ENCODE peak calls at places on chromosomes 2 and 18, in seven cellular contexts. P, Z, K, O, E, L and B are unnamed samples.

GRCh38 chr2:158822212-158822611 is 27.1 kb downstream of the DAPL1 start:
- DNase-seq in P (no peak), K (no peak), O (no peak), E (peak), L (no peak), Z (no peak), B (no peak)

GRCh38 chr2:9163306-9164111 is 43.1 kb upstream of the ASAP2 start:
- DNase-seq in E (peak), P (peak), L (no peak), Z (no peak), O (no peak), K (no peak), B (no peak)

GRCh38 chr2:217913415-217913814 is 89.4 kb downstream of the TNS1 start:
- DNase-seq in K (no peak), L (no peak), E (no peak), P (no peak), O (no peak), Z (no peak), B (no peak)

GRCh38 chr2:174815524-174815923 is 51.3 kb upstream of the CHRNA1 start:
- DNase-seq in P (peak), E (no peak), K (no peak), O (no peak), Z (no peak), L (no peak), B (no peak)

GRCh38 chr2:196635156-196635555 is 4.4 kb upstream of the CCDC150 start:
- DNase-seq in L (no peak), E (peak), K (no peak), Z (no peak), P (peak), O (no peak), B (peak)

GRCh38 chr2:61090386-61090921 is 24.8 kb downstream of the SANBR start:
- DNase-seq in O (no peak), P (no peak), Z (peak), E (peak), L (no peak), K (no peak), B (peak)

GRCh38 chr2:32124660-32125059 is 41.0 kb upstream of the SLC30A6 start:
- DNase-seq in L (no peak), O (no peak), P (no peak), Z (no peak), E (no peak), K (no peak), B (no peak)

GRCh38 chr18:47735041-47735440 is 195.4 kb downstream of the SMAD2 start:
- DNase-seq in P (no peak), O (no peak), L (no peak), Z (no peak), E (no peak), K (no peak), B (no peak)

GRCh38 chr2:207813221-207813916 is 43.7 kb upstream of the FZD5 start:
- DNase-seq in E (no peak), K (peak), L (no peak), O (no peak), Z (no peak), P (no peak), B (no peak)

GRCh38 chr18:1914489-1914888 is 656.8 kb downstream of the METTL4 start:
- DNase-seq in P (no peak), O (no peak), Z (no peak), E (peak), L (no peak), K (no peak), B (no peak)

GRCh38 chr2:54240515-54241219 is 15.4 kb downstream of the TSPYL6 start:
- DNase-seq in Z (peak), E (peak), O (no peak), K (no peak), L (no peak), P (peak), B (peak)

GRCh38 chr18:9508446-9509025 is 33.2 kb downstream of the RALBP1 start:
- DNase-seq in L (no peak), Z (no peak), K (no peak), E (no peak), P (no peak), O (no peak), B (peak)

GRCh38 chr2:229825476-229825875 is 96.3 kb downstream of the TRIP12 start:
- DNase-seq in K (no peak), Z (no peak), L (no peak), O (no peak), E (no peak), P (no peak), B (no peak)

GRCh38 chr2:236661064-236661761 is 91.6 kb downstream of the ACKR3 start:
- DNase-seq in L (no peak), Z (peak), P (peak), O (no peak), K (no peak), E (peak), B (peak)

GRCh38 chr2:183207110-183207509 is 82.9 kb downstream of the NUP35 start:
- DNase-seq in K (no peak), Z (peak), O (no peak), E (peak), L (no peak), P (peak), B (peak)

GRCh38 chr2:84424152-84424551 is 34.9 kb downstream of the SUCLG1 start:
- DNase-seq in O (no peak), P (peak), Z (no peak), L (no peak), K (peak), E (peak), B (peak)

GRCh38 chr2:39673018-39673417 is 7.3 kb downstream of the TMEM178A start:
- DNase-seq in O (no peak), L (no peak), K (no peak), E (no peak), P (no peak), Z (no peak), B (no peak)

GRCh38 chr2:177606636-177607035 is 214.1 kb downstream of the AGPS start:
- DNase-seq in O (no peak), P (peak), E (peak), L (no peak), Z (peak), K (no peak), B (peak)

GRCh38 chr2:58557166-58557565 is 316.0 kb upstream of the FANCL start:
- DNase-seq in L (no peak), P (no peak), K (no peak), Z (no peak), O (no peak), E (no peak), B (no peak)

GRCh38 chr2:223058952-223059716 is 7.1 kb downstream of the KCNE4 start:
- DNase-seq in O (no peak), L (no peak), K (peak), P (peak), E (no peak), Z (peak), B (peak)

GRCh38 chr18:63022429-63023022 is 297.0 kb downstream of the BCL2 start:
- DNase-seq in E (no peak), L (no peak), O (no peak), Z (no peak), P (no peak), K (peak), B (no peak)

GRCh38 chr18:21313576-21313975 is 71.5 kb downstream of the GREB1L start:
- DNase-seq in E (no peak), Z (no peak), P (peak), K (no peak), O (no peak), L (no peak), B (peak)

GRCh38 chr2:65367517-65367916 is 64.9 kb downstream of the SPRED2 start:
- DNase-seq in P (peak), Z (peak), O (no peak), L (no peak), E (peak), K (no peak), B (peak)

GRCh38 chr18:35733419-35733818 is 151.9 kb downstream of the GALNT1 start:
- DNase-seq in K (no peak), Z (no peak), E (no peak), P (no peak), L (no peak), O (no peak), B (no peak)

GRCh38 chr2:129240061-129240460 is 739.4 kb upstream of the RAB6C start:
- DNase-seq in P (no peak), L (no peak), Z (no peak), O (no peak), E (no peak), K (no peak), B (no peak)

GRCh38 chr2:70753031-70753430 is 15.0 kb downstream of the ADD2 start:
- DNase-seq in E (no peak), P (no peak), L (no peak), O (no peak), K (no peak), Z (no peak), B (no peak)

DNA sequence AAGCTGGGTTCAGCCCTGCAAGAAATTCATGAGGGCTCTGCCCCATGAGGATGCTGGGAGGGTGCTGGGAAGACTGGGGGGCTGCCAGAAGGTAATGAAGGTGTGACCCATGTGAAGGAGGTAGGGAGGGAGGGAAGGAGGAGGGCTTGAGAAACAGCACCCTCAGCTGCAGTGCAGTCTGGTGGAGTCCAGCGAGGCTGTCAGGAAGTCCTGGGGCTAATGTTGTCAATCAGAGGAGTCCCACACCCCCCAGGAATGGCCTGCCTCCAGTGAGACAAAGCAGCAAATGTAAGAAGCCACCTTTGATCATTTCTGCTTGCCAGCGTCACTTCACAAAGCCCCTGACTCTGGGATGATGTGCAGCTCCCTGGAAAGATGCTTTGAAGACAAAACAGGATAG is 248.4 kb downstream of the SH3BP4 start:
- DNase-seq in O (no peak), Z (no peak), P (no peak), K (no peak), L (no peak), E (no peak), B (no peak)
- TF ChIP-seq CTCF in O (no peak), Z (no peak), P (no peak), K (no peak), L (no peak), E (no peak), B (no peak)

GRCh38 chr2:241637233-241638062 is at the start of gene ATG4B:
- DNase-seq in L (peak), Z (peak), O (peak), E (peak), P (peak), K (peak), B (peak)

GRCh38 chr2:241640165-241640795 is 2.8 kb downstream of the ATG4B start:
- DNase-seq in L (no peak), E (no peak), O (no peak), P (no peak), Z (no peak), K (no peak), B (no peak)

GRCh38 chr2:241639385-241639784 is 1.9 kb downstream of the ATG4B start:
- DNase-seq in P (no peak), Z (no peak), L (no peak), E (no peak), K (no peak), O (no peak), B (no peak)

GRCh38 chr2:241638063-241638660 is 669 bp downstream of the ATG4B start:
- DNase-seq in O (no peak), Z (no peak), P (no peak), K (no peak), E (peak), L (no peak), B (peak)

DNA sequence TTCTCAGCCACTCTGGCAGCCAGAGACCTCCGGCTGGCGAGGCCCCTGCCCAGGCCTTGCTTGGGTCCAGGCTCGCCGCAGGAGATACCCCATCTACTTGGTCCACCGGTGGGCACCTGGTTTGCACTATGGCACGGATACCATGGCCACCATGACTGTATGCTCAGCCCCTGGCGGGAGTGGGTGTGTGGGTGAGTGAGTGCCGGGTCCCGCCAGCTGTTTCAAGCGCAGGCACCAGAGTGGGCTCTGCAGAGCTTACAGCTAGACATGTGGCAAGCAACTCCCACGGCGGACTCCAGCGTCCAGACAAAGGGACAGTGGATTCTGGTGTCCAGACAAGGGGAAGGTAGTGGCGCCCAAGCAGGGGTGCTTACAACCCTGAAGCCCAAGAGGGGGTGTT is 1.4 kb downstream of the ATG4B start:
- DNase-seq in O (no peak), E (no peak), L (no peak), Z (no peak), K (no peak), P (no peak), B (no peak)
- H3K4me3 ChIP-seq in O (no peak), E (no peak), L (no peak), Z (no peak), K (no peak), P (no peak), B (peak)

DNA sequence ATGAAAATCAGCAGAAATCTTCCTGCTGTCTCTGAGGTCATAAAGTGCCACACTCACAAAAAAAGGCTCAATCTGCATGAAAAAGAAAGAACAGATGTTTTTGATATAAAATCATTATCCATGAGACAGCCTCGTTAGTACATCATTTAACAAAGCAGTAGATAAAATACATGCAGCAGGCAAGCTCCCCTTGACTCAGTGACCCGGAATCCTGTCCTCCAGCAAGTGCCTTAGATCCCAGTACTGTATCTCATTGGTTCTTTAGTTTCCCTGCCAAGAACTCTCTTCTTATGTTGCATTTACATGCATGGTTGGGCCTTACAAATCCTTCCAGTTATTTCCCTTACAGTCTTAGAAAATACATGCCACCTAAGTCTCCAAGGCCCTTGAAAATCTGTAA is 148.9 kb upstream of the CCDC195 start:
- DNase-seq in Z (no peak), E (no peak), L (no peak), O (no peak), P (peak), K (no peak), B (no peak)
- TF ChIP-seq CTCF in Z (no peak), E (no peak), L (no peak), O (no peak), P (no peak), K (no peak), B (no peak)

GRCh38 chr2:69625078-69625788 is 18.3 kb downstream of the AAK1 start:
- DNase-seq in K (peak), E (peak), O (no peak), Z (peak), L (no peak), P (no peak), B (no peak)
- H3K4me3 ChIP-seq in K (no peak), E (no peak), O (no peak), Z (no peak), L (no peak), P (no peak), B (no peak)

GRCh38 chr2:232321156-232321816 is 57.3 kb upstream of the ALPP start:
- DNase-seq in L (peak), O (no peak), P (no peak), Z (no peak), E (no peak), K (no peak), B (no peak)
- TF ChIP-seq CTCF in L (no peak), O (no peak), P (no peak), Z (peak), E (no peak), K (peak), B (no peak)

GRCh38 chr18:69992776-69993175 is 45.1 kb upstream of the CD226 start:
- DNase-seq in E (no peak), P (peak), O (no peak), L (no peak), Z (peak), K (no peak), B (no peak)

GRCh38 chr18:69982417-69982816 is 34.7 kb upstream of the CD226 start:
- DNase-seq in L (no peak), K (no peak), P (no peak), O (no peak), Z (no peak), E (no peak), B (no peak)

GRCh38 chr18:69985239-69985638 is 37.6 kb upstream of the CD226 start:
- DNase-seq in O (no peak), L (no peak), Z (no peak), P (no peak), E (no peak), K (no peak), B (no peak)

GRCh38 chr18:69981948-69982347 is 34.3 kb upstream of the CD226 start:
- DNase-seq in E (no peak), O (no peak), K (no peak), L (no peak), P (no peak), Z (no peak), B (no peak)

GRCh38 chr18:69987870-69988269 is 40.2 kb upstream of the CD226 start:
- DNase-seq in Z (no peak), L (no peak), E (no peak), K (no peak), O (no peak), P (no peak), B (no peak)
- H3K4me3 ChIP-seq in Z (no peak), L (no peak), E (no peak), K (no peak), O (no peak), P (no peak), B (no peak)

GRCh38 chr2:138180691-138181386 is 216.6 kb downstream of the HNMT start:
- DNase-seq in L (no peak), P (peak), K (no peak), O (no peak), E (peak), Z (no peak), B (no peak)
- TF ChIP-seq CTCF in L (no peak), P (peak), K (no peak), O (no peak), E (no peak), Z (peak), B (peak)

GRCh38 chr2:216507220-216508143 is 8.8 kb downstream of the RPL37A start:
- DNase-seq in E (no peak), L (no peak), O (no peak), K (no peak), Z (no peak), P (no peak), B (no peak)
- H3K4me3 ChIP-seq in E (no peak), L (no peak), O (no peak), K (no peak), Z (no peak), P (no peak), B (no peak)

GRCh38 chr2:199606193-199606780 is 148.5 kb upstream of the SATB2 start:
- DNase-seq in P (no peak), O (no peak), E (peak), Z (no peak), K (no peak), L (no peak), B (no peak)
- TF ChIP-seq CTCF in P (peak), O (no peak), E (peak), Z (peak), K (peak), L (no peak), B (peak)